ENCODE peak calls at places on chromosomes 5 and 9, in five cellular contexts. I is NB4, S is heart left ventricle, T is right lobe of liver, Q is A549. L is an unnamed sample.
A peak's percentile ranks its signal among the peaks of the same experiment; 100 is the strongest.

GRCh38 chr5:93874080-93874479 is 132.7 kb upstream of the POU5F2 start:
- DNase-seq in I (no peak), S (no peak), T (no peak), Q (no peak), L (no peak)

GRCh38 chr9:6566409-6567139 is 79.0 kb downstream of the GLDC start:
- DNase-seq in I (peak; percentile 87), S (no peak), T (no peak), Q (peak; percentile 90), L (peak; percentile 8)

GRCh38 chr9:105038057-105038456 is 110.1 kb upstream of the ABCA1 start:
- DNase-seq in I (no peak), S (no peak), T (no peak), Q (no peak), L (no peak)

GRCh38 chr5:82355921-82356454 is 77.8 kb upstream of the RPS23 start:
- DNase-seq in I (no peak), S (no peak), T (no peak), Q (no peak), L (no peak)

GRCh38 chr9:127030814-127031740 is 91.4 kb downstream of the ANGPTL2 start:
- DNase-seq in I (no peak), S (no peak), T (no peak), Q (no peak), L (no peak)

GRCh38 chr9:134051319-134051718 is 16.5 kb downstream of the BRD3 start:
- DNase-seq in I (no peak), S (peak; percentile 11), T (peak; percentile 17), Q (no peak), L (no peak)

GRCh38 chr9:27548055-27548741 is 18.6 kb upstream of the MOB3B start:
- DNase-seq in I (peak; percentile 56), S (no peak), T (no peak), Q (peak; percentile 45), L (peak; percentile 48)

GRCh38 chr5:164651544-164651943 is 1146.1 kb downstream of the MAT2B start:
- DNase-seq in I (no peak), S (no peak), T (no peak), Q (no peak), L (no peak)

GRCh38 chr5:109411627-109412026 is 1.9 kb upstream of the PJA2 start:
- DNase-seq in I (peak; percentile 50), S (no peak), T (no peak), Q (peak; percentile 24), L (peak; percentile 49)

GRCh38 chr5:83726912-83727311 is 6.3 kb upstream of the HAPLN1 start:
- DNase-seq in I (no peak), S (no peak), T (no peak), Q (no peak), L (no peak)

GRCh38 chr5:69416180-69416579 is 1.3 kb downstream of the MARVELD2 start:
- DNase-seq in I (no peak), S (no peak), T (no peak), Q (no peak), L (no peak)

GRCh38 chr5:174235993-174236528 is 190.6 kb downstream of the NSG2 start:
- DNase-seq in I (no peak), S (no peak), T (no peak), Q (no peak), L (no peak)

GRCh38 chr9:126301985-126302603 is 24.5 kb upstream of the MVB12B start:
- DNase-seq in I (peak; percentile 73), S (peak; percentile 60), T (no peak), Q (peak; percentile 64), L (peak; percentile 42)

GRCh38 chr9:108631890-108632289 is 223.9 kb downstream of the ACTL7B start:
- DNase-seq in I (no peak), S (no peak), T (no peak), Q (no peak), L (no peak)

GRCh38 chr9:11709567-11709966 is 983.6 kb upstream of the TYRP1 start:
- DNase-seq in I (no peak), S (no peak), T (no peak), Q (no peak), L (no peak)

GRCh38 chr9:35666547-35666946 is 1.6 kb upstream of the ARHGEF39 start:
- DNase-seq in I (no peak), S (no peak), T (no peak), Q (no peak), L (no peak)

GRCh38 chr5:146703499-146703898 is 175.1 kb downstream of the PPP2R2B start:
- DNase-seq in I (no peak), S (no peak), T (no peak), Q (no peak), L (no peak)

GRCh38 chr9:36306481-36307306 is 48.4 kb upstream of the GNE start:
- DNase-seq in I (peak; percentile 18), S (no peak), T (no peak), Q (peak; percentile 76), L (no peak)

GRCh38 chr5:176692835-176693476 is 45.7 kb downstream of the TSPAN17 start:
- DNase-seq in I (no peak), S (no peak), T (no peak), Q (no peak), L (no peak)

GRCh38 chr5:139670369-139671095 is 22.4 kb downstream of the CXXC5 start:
- DNase-seq in I (peak; percentile 85), S (no peak), T (no peak), Q (no peak), L (peak; percentile 74)

GRCh38 chr5:113615708-113616107 is 102.2 kb downstream of the YTHDC2 start:
- DNase-seq in I (no peak), S (no peak), T (no peak), Q (no peak), L (no peak)

GRCh38 chr5:136036991-136037705 is 8.4 kb downstream of the TGFBI start:
- DNase-seq in I (peak; percentile 89), S (peak; percentile 59), T (no peak), Q (no peak), L (no peak)
- TF ChIP-seq POLR2A in I (no peak), S (no peak), T (no peak), Q (no peak), L (no peak)

GRCh38 chr5:40838076-40838475 is 3.1 kb upstream of the RPL37 start:
- DNase-seq in I (no peak), S (no peak), T (no peak), Q (no peak), L (no peak)

GRCh38 chr5:40834391-40834848 is 602 bp downstream of the RPL37 start:
- DNase-seq in I (peak; percentile 54), S (no peak), T (peak; percentile 33), Q (peak; percentile 42), L (peak; percentile 78)

GRCh38 chr5:40833712-40834229 is 1.3 kb downstream of the RPL37 start:
- DNase-seq in I (no peak), S (no peak), T (no peak), Q (no peak), L (no peak)

GRCh38 chr5:40832345-40832744 is 2.7 kb downstream of the RPL37 start:
- DNase-seq in I (no peak), S (no peak), T (no peak), Q (no peak), L (no peak)

GRCh38 chr5:40834849-40835787 is at the start of gene RPL37:
- DNase-seq in I (peak; percentile 99), S (peak; percentile 97), T (peak; percentile 96), Q (peak; percentile 98), L (peak; percentile 99)
- TF ChIP-seq POLR2A in I (peak; percentile 99), S (peak; percentile 75), T (peak; percentile 88), Q (peak; percentile 97), L (peak; percentile 99)

GRCh38 chr5:442335-443238 is at the start of gene EXOC3:
- DNase-seq in I (peak; percentile 89), S (peak; percentile 82), T (peak; percentile 83), Q (peak; percentile 75), L (peak; percentile 90)
- TF ChIP-seq POLR2A in I (peak; percentile 84), S (peak; percentile 76), T (peak; percentile 71), Q (peak; percentile 79), L (peak; percentile 75)

GRCh38 chr5:126594676-126595485 is at the start of gene ALDH7A1:
- DNase-seq in I (peak; percentile 35), S (peak; percentile 96), T (peak; percentile 95), Q (peak; percentile 96), L (peak; percentile 36)
- TF ChIP-seq POLR2A in I (no peak), S (peak; percentile 68), T (peak; percentile 91), Q (peak; percentile 99), L (no peak)

DNA sequence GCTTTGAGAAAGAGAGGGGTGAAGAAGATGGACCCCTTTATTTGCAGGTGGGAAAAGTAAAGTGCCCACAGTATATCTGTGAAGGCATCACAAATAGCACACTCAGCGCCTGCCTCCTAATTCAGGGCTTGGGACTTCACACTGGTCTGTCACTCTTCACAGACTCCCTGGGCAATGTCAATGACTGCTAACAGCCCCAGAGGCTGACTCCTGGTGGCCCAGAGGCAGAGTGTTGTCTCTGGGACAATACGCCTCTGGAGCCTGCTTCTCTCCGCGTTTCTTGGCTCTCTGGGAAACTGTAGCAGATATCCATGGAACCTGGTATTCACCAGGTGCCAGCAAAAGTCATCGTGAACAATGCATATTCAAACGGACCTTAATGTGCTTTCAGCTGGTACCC is 198.3 kb upstream of the EFNA5 start:
- DNase-seq in I (no peak), S (no peak), T (no peak), Q (no peak), L (no peak)
- TF ChIP-seq POLR2A in I (no peak), S (no peak), T (no peak), Q (no peak), L (no peak)

GRCh38 chr5:62305715-62306493 is at the start of gene KIF2A:
- DNase-seq in I (peak; percentile 97), S (peak; percentile 93), T (peak; percentile 92), Q (peak; percentile 93), L (peak; percentile 97)
- TF ChIP-seq POLR2A in I (peak; percentile 48), S (peak; percentile 59), T (peak; percentile 55), Q (peak; percentile 36), L (peak; percentile 76)

DNA sequence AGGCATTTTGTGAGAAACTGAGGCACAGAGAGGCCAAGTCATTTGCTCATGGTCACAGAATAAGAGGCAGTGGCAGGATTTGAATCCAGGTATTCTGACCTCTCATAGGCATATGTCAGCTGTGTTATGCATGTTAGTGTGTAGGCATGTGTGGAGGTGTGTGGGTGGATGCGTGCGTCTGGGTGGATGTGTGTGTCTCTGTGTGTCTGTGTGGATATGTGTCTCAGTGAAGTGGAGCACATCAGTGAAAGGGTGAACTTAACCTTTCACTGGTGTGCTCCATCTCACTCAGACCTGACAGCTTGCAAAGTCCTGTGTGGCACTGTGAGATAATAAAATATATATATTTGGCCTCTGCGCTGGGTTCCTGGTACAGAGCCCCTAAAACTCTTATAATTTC is 32.0 kb upstream of the SMU1 start:
- DNase-seq in I (no peak), S (no peak), T (no peak), Q (no peak), L (no peak)
- TF ChIP-seq POLR2A in I (no peak), S (no peak), T (no peak), Q (no peak), L (no peak)

L was measured in erythroblast.